ENCODE peak calls at places on chromosomes 3 and 15, in eight cellular contexts. E is naive B cell, B is activated gamma-delta T cell treated with Interleukin-2 at 50 U/mL for 16 hours, A is tibial artery, X is IMR-90, S is M059J, C is H9, V is SK-MEL-5. F is an unnamed sample.

GRCh38 chr15:99279783-99280307 is 28.6 kb downstream of the LRRC28 start:
- DNase-seq in S (no peak), B (no peak), E (no peak), A (no peak), V (no peak), C (no peak), X (no peak), F (no peak)

GRCh38 chr3:98367464-98368246 is 14.0 kb downstream of the OR5K4 start:
- DNase-seq in X (no peak), E (no peak), S (no peak), V (no peak), B (no peak), A (no peak), C (no peak), F (no peak)

GRCh38 chr15:31153531-31153930 is 52.0 kb upstream of the TRPM1 start:
- DNase-seq in S (no peak), V (no peak), B (no peak), C (no peak), X (no peak), A (no peak), E (no peak), F (no peak)

GRCh38 chr3:58173029-58173669 is 37.6 kb downstream of the DNASE1L3 start:
- DNase-seq in C (no peak), B (no peak), E (no peak), A (no peak), X (no peak), V (no peak), S (no peak), F (no peak)

GRCh38 chr3:46926871-46927717 is 49.5 kb downstream of the CCDC12 start:
- DNase-seq in C (no peak), S (no peak), B (peak; percentile 30), X (no peak), A (peak; percentile 62), E (peak; percentile 82), V (no peak), F (no peak)

GRCh38 chr3:50652709-50653108 is 22.0 kb upstream of the DOCK3 start:
- DNase-seq in V (peak; percentile 32), X (peak; percentile 8), C (peak; percentile 71), S (peak; percentile 57), E (peak; percentile 36), A (no peak), B (peak; percentile 43), F (peak; percentile 49)

GRCh38 chr3:45583021-45583851 is 11.3 kb upstream of the LIMD1 start:
- DNase-seq in V (peak; percentile 97), C (no peak), B (no peak), E (no peak), X (no peak), S (no peak), A (peak; percentile 61), F (peak; percentile 82)

GRCh38 chr15:80462836-80463512 is 58.8 kb downstream of the ARNT2 start:
- DNase-seq in S (peak; percentile 68), V (no peak), E (no peak), B (no peak), A (no peak), X (no peak), C (no peak), F (no peak)

GRCh38 chr3:184773341-184774186 is 38.4 kb upstream of the VPS8 start:
- DNase-seq in E (no peak), V (no peak), B (no peak), A (peak; percentile 66), C (no peak), S (no peak), X (no peak), F (peak; percentile 45)

GRCh38 chr3:13353936-13354542 is 66.1 kb downstream of the NUP210 start:
- DNase-seq in V (peak; percentile 50), C (no peak), S (peak; percentile 45), E (no peak), X (peak; percentile 18), A (no peak), B (no peak), F (no peak)

GRCh38 chr15:96564546-96564945 is 234.0 kb downstream of the NR2F2 start:
- DNase-seq in A (no peak), S (peak; percentile 70), C (no peak), V (no peak), E (no peak), B (no peak), X (no peak), F (no peak)

GRCh38 chr15:48671381-48672022 is 26.0 kb upstream of the FBN1 start:
- DNase-seq in A (peak; percentile 70), C (no peak), X (peak; percentile 89), E (no peak), S (peak; percentile 80), B (no peak), V (no peak), F (peak; percentile 52)

GRCh38 chr3:100002599-100003350 is 111.5 kb downstream of the FILIP1L start:
- DNase-seq in B (no peak), C (no peak), A (no peak), S (peak; percentile 98), E (no peak), V (no peak), X (peak; percentile 97), F (no peak)

GRCh38 chr3:36843065-36844051 is 79.0 kb upstream of the DCLK3 start:
- DNase-seq in S (no peak), B (peak; percentile 38), C (peak; percentile 83), V (peak; percentile 69), A (no peak), X (peak; percentile 23), E (no peak), F (no peak)

GRCh38 chr3:7657214-7658112 is 796.5 kb downstream of the GRM7 start:
- DNase-seq in B (no peak), C (no peak), E (no peak), A (no peak), X (no peak), V (no peak), S (no peak), F (no peak)

GRCh38 chr3:143166376-143166775 is 46.8 kb downstream of the CHST2 start:
- DNase-seq in X (no peak), A (no peak), E (no peak), V (no peak), C (no peak), B (no peak), S (peak; percentile 40), F (no peak)

GRCh38 chr3:81451611-81452010 is 309.8 kb downstream of the GBE1 start:
- DNase-seq in V (no peak), C (no peak), S (peak; percentile 69), X (no peak), E (no peak), A (no peak), B (no peak), F (no peak)

GRCh38 chr3:10688548-10689172 is 127.4 kb upstream of the SLC6A11 start:
- DNase-seq in E (no peak), B (no peak), V (no peak), C (no peak), A (no peak), X (no peak), S (no peak), F (no peak)

GRCh38 chr3:133886031-133886722 is 9.5 kb downstream of the RAB6B start:
- DNase-seq in X (no peak), S (no peak), A (no peak), C (no peak), V (no peak), B (no peak), E (no peak), F (no peak)

GRCh38 chr3:127637546-127637945 is 8.6 kb downstream of the PODXL2 start:
- DNase-seq in A (peak; percentile 11), C (no peak), S (peak; percentile 65), X (no peak), B (no peak), V (peak; percentile 79), E (no peak), F (no peak)

GRCh38 chr3:149153402-149153801 is 24.0 kb downstream of the HPS3 start:
- DNase-seq in E (no peak), C (no peak), S (peak; percentile 63), B (no peak), V (no peak), A (no peak), X (no peak), F (no peak)